ENCODE peak calls at places on chromosomes 6 and 20, in four cellular contexts. Q, C, U and J are unnamed samples.

GRCh38 chr6:27188885-27189418 is 58.5 kb upstream of the PRSS16 start:
- DNase-seq in Q (peak), C (peak), U (peak), J (peak)

GRCh38 chr6:4256969-4257368 is 121.6 kb upstream of the ECI2 start:
- DNase-seq in Q (no peak), C (no peak), U (peak), J (no peak)

GRCh38 chr6:29665942-29666825 is 9.3 kb downstream of the MOG start:
- DNase-seq in Q (no peak), C (no peak), U (no peak), J (no peak)

GRCh38 chr6:40356242-40356910 is 230.8 kb downstream of the LRFN2 start:
- DNase-seq in Q (no peak), C (no peak), U (peak), J (no peak)

GRCh38 chr20:53805895-53806384 is 212.3 kb upstream of the ZNF217 start:
- DNase-seq in Q (peak), C (no peak), U (peak), J (no peak)

GRCh38 chr6:46651006-46651405 is 1.6 kb downstream of the CYP39A1 start:
- DNase-seq in Q (no peak), C (no peak), U (peak), J (no peak)

GRCh38 chr20:14853079-14853478 is 515.7 kb upstream of the FLRT3 start:
- DNase-seq in Q (no peak), C (no peak), U (no peak), J (no peak)

GRCh38 chr6:37456816-37457560 is 24.0 kb downstream of the CMTR1 start:
- DNase-seq in Q (no peak), C (no peak), U (peak), J (peak)

GRCh38 chr20:18728165-18728866 is 85.3 kb upstream of the SCP2D1 start:
- DNase-seq in Q (peak), C (no peak), U (no peak), J (no peak)

GRCh38 chr6:98669371-98669770 is 165.0 kb upstream of the POU3F2 start:
- DNase-seq in Q (no peak), C (no peak), U (no peak), J (no peak)

GRCh38 chr6:170231496-170232185 is 59.2 kb downstream of the DLL1 start:
- DNase-seq in Q (peak), C (peak), U (no peak), J (no peak)

GRCh38 chr6:128511518-128511917 is 8.9 kb downstream of the PTPRK start:
- DNase-seq in Q (no peak), C (no peak), U (peak), J (no peak)

GRCh38 chr6:94636780-94637385 is 940.5 kb upstream of the MANEA start:
- DNase-seq in Q (no peak), C (no peak), U (no peak), J (no peak)

GRCh38 chr6:150687508-150687907 is 87.8 kb downstream of the PLEKHG1 start:
- DNase-seq in Q (no peak), C (peak), U (no peak), J (peak)

GRCh38 chr6:39899540-39900295 is 34.5 kb downstream of the MOCS1 start:
- DNase-seq in Q (no peak), C (no peak), U (peak), J (peak)

GRCh38 chr6:111399600-111399999 is 83.4 kb downstream of the REV3L start:
- DNase-seq in Q (no peak), C (no peak), U (no peak), J (no peak)

GRCh38 chr6:18978330-18979128 is 591.4 kb downstream of the RNF144B start:
- DNase-seq in Q (peak), C (no peak), U (peak), J (no peak)

GRCh38 chr20:4014031-4014474 is 1.3 kb downstream of the RNF24 start:
- DNase-seq in Q (peak), C (no peak), U (peak), J (peak)

GRCh38 chr6:25874822-25875562 is 949 bp upstream of the SLC17A3 start:
- DNase-seq in Q (no peak), C (no peak), U (no peak), J (no peak)

GRCh38 chr6:167341665-167342655 is 17.1 kb downstream of the TTLL2 start:
- DNase-seq in Q (peak), C (no peak), U (no peak), J (no peak)

GRCh38 chr20:2314759-2315439 is 19.1 kb downstream of the TGM3 start:
- DNase-seq in Q (no peak), C (peak), U (peak), J (no peak)

GRCh38 chr6:145087034-145087433 is 648.3 kb downstream of the EPM2A start:
- DNase-seq in Q (no peak), C (no peak), U (peak), J (no peak)

GRCh38 chr6:166104107-166104506 is 63.5 kb downstream of the TBXT start:
- DNase-seq in Q (no peak), C (no peak), U (no peak), J (no peak)

GRCh38 chr6:75305573-75305972 is 21.0 kb upstream of the TMEM30A start:
- DNase-seq in Q (no peak), C (no peak), U (no peak), J (no peak)

GRCh38 chr6:17423018-17423417 is 29.6 kb downstream of the CAP2 start:
- DNase-seq in Q (no peak), C (no peak), U (no peak), J (no peak)

GRCh38 chr6:113598786-113599185 is 258.4 kb upstream of the MARCKS start:
- DNase-seq in Q (no peak), C (no peak), U (no peak), J (no peak)

GRCh38 chr6:166862287-166862977 is 93.9 kb downstream of the RNASET2 start:
- DNase-seq in Q (no peak), C (no peak), U (no peak), J (no peak)

GRCh38 chr6:70221025-70221714 is 81.7 kb downstream of the COL9A1 start:
- DNase-seq in Q (peak), C (no peak), U (peak), J (no peak)